ENCODE peak calls at places on chromosomes 2 and 18, in ten cellular contexts. X, G, S, J, O, H, M, K, P and E are unnamed samples.

GRCh38 chr2:198127627-198128026 is 323.2 kb downstream of the PLCL1 start:
- DNase-seq in X (peak; percentile 14), G (peak; percentile 53), S (peak; percentile 24), J (peak; percentile 31), O (no peak), H (peak; percentile 22), M (peak; percentile 56), K (peak; percentile 38), P (peak; percentile 81), E (peak; percentile 27)

GRCh38 chr2:215764441-215765048 is 248.8 kb downstream of the MREG start:
- DNase-seq in X (no peak), G (no peak), S (no peak), J (peak; percentile 81), O (no peak), H (no peak), M (no peak), K (peak; percentile 53), P (no peak), E (no peak)

GRCh38 chr18:26227051-26227672 is 917 bp downstream of the TAF4B start:
- DNase-seq in X (no peak), G (no peak), S (peak; percentile 33), J (no peak), O (peak; percentile 62), H (no peak), M (no peak), K (no peak), P (peak; percentile 25), E (no peak)

GRCh38 chr2:28633739-28634138 is 117.9 kb upstream of the PPP1CB start:
- DNase-seq in X (no peak), G (no peak), S (no peak), J (peak; percentile 88), O (no peak), H (no peak), M (no peak), K (no peak), P (peak; percentile 46), E (no peak)

GRCh38 chr2:199814845-199815211 is 36.2 kb downstream of the FTCDNL1 start:
- DNase-seq in X (no peak), G (no peak), S (no peak), J (no peak), O (no peak), H (no peak), M (no peak), K (no peak), P (no peak), E (no peak)

GRCh38 chr2:144507441-144508161 is 12.3 kb downstream of the ZEB2 start:
- DNase-seq in X (no peak), G (no peak), S (no peak), J (no peak), O (no peak), H (no peak), M (no peak), K (no peak), P (no peak), E (no peak)

GRCh38 chr18:63869851-63870250 is 17.7 kb upstream of the SERPINB2 start:
- DNase-seq in X (no peak), G (no peak), S (no peak), J (no peak), O (no peak), H (no peak), M (no peak), K (no peak), P (no peak), E (no peak)

GRCh38 chr2:28802975-28803429 is 7.6 kb upstream of the SPDYA start:
- DNase-seq in X (no peak), G (no peak), S (no peak), J (no peak), O (no peak), H (peak; percentile 44), M (no peak), K (peak; percentile 43), P (no peak), E (no peak)

GRCh38 chr2:38171208-38171858 is 95.4 kb upstream of the CYP1B1 start:
- DNase-seq in X (no peak), G (no peak), S (no peak), J (peak; percentile 59), O (no peak), H (no peak), M (no peak), K (no peak), P (no peak), E (no peak)

GRCh38 chr2:38173690-38174089 is 97.7 kb upstream of the CYP1B1 start:
- DNase-seq in X (no peak), G (no peak), S (no peak), J (no peak), O (no peak), H (no peak), M (no peak), K (no peak), P (no peak), E (no peak)

GRCh38 chr2:38174131-38174530 is 98.2 kb upstream of the CYP1B1 start:
- DNase-seq in X (no peak), G (no peak), S (no peak), J (no peak), O (no peak), H (no peak), M (no peak), K (no peak), P (no peak), E (no peak)

GRCh38 chr2:38176619-38177021 is 100.7 kb upstream of the CYP1B1 start:
- DNase-seq in X (no peak), G (no peak), S (no peak), J (peak; percentile 95), O (no peak), H (no peak), M (no peak), K (peak; percentile 78), P (no peak), E (no peak)

GRCh38 chr2:38174646-38175096 is 98.7 kb upstream of the CYP1B1 start:
- DNase-seq in X (no peak), G (no peak), S (no peak), J (peak; percentile 95), O (no peak), H (peak; percentile 87), M (no peak), K (peak; percentile 91), P (no peak), E (peak; percentile 95)
- H3K4me3 ChIP-seq in X (no peak overlapping the region), G (no peak overlapping the region), S (no peak overlapping the region), J (no peak overlapping the region), O (no peak overlapping the region), H (no peak overlapping the region), M (no peak overlapping the region), K (no peak overlapping the region), P (no peak overlapping the region), E (no peak overlapping the region)

GRCh38 chr18:2573408-2573807 is 2.1 kb downstream of the NDC80 start:
- DNase-seq in X (no peak), G (no peak), S (no peak), J (no peak), O (no peak), H (no peak), M (no peak), K (no peak), P (no peak), E (no peak)

GRCh38 chr18:2571200-2572143 is at the start of the genes METTL4 and NDC80:
- DNase-seq in X (peak; percentile 84), G (peak; percentile 94), S (peak; percentile 89), J (peak; percentile 53), O (peak; percentile 88), H (peak; percentile 40), M (peak; percentile 85), K (peak; percentile 71), P (peak; percentile 94), E (peak; percentile 65)

GRCh38 chr18:2572144-2572682 is 856 bp downstream of the NDC80 start:
- DNase-seq in X (no peak), G (peak; percentile 29), S (no peak), J (no peak), O (no peak), H (no peak), M (no peak), K (no peak), P (no peak), E (no peak)

GRCh38 chr18:2570772-2571199 is 519 bp downstream of the METTL4 start:
- DNase-seq in X (peak; percentile 63), G (peak; percentile 78), S (peak; percentile 74), J (peak; percentile 29), O (peak; percentile 82), H (no peak), M (peak; percentile 69), K (peak; percentile 32), P (peak; percentile 84), E (peak; percentile 39)

GRCh38 chr18:2572892-2573291 is 1.5 kb downstream of the NDC80 start:
- DNase-seq in X (no peak), G (no peak), S (no peak), J (no peak), O (no peak), H (no peak), M (no peak), K (no peak), P (no peak), E (no peak)
- H3K4me3 ChIP-seq in X (no peak overlapping the region), G (peak overlapping the region; percentile 84), S (no peak overlapping the region), J (peak overlapping the region; percentile 74), O (no peak overlapping the region), H (peak overlapping the region; percentile 99), M (no peak overlapping the region), K (peak overlapping the region; percentile 89), P (peak overlapping the region; percentile 84), E (peak overlapping the region; percentile 96)

GRCh38 chr18:35282353-35282752 is 7.7 kb downstream of the ZSCAN30 start:
- DNase-seq in X (no peak), G (no peak), S (no peak), J (peak; percentile 43), O (no peak), H (no peak), M (no peak), K (peak; percentile 75), P (no peak), E (no peak)

GRCh38 chr18:35289293-35290069 is 548 bp downstream of the ZSCAN30 start:
- DNase-seq in X (no peak), G (peak; percentile 1), S (peak; percentile 45), J (no peak), O (peak; percentile 72), H (no peak), M (peak; percentile 44), K (no peak), P (peak; percentile 8), E (no peak)

GRCh38 chr18:35284846-35285245 is 5.2 kb downstream of the ZSCAN30 start:
- DNase-seq in X (no peak), G (no peak), S (no peak), J (no peak), O (no peak), H (no peak), M (no peak), K (no peak), P (no peak), E (no peak)

GRCh38 chr18:35278969-35279368 is 11.1 kb downstream of the ZSCAN30 start:
- DNase-seq in X (no peak), G (no peak), S (no peak), J (no peak), O (no peak), H (no peak), M (no peak), K (no peak), P (no peak), E (no peak)

GRCh38 chr18:35283923-35284794 is 5.9 kb downstream of the ZSCAN30 start:
- DNase-seq in X (peak; percentile 29), G (peak; percentile 22), S (no peak), J (no peak), O (no peak), H (no peak), M (no peak), K (no peak), P (no peak), E (no peak)
- H3K4me3 ChIP-seq in X (no peak overlapping the region), G (no peak overlapping the region), S (no peak overlapping the region), J (no peak overlapping the region), O (no peak overlapping the region), H (no peak overlapping the region), M (no peak overlapping the region), K (no peak overlapping the region), P (no peak overlapping the region), E (no peak overlapping the region)

GRCh38 chr2:9139491-9140443 is 66.8 kb upstream of the ASAP2 start:
- DNase-seq in X (peak; percentile 76), G (peak; percentile 64), S (peak; percentile 92), J (no peak), O (peak; percentile 81), H (no peak), M (peak; percentile 74), K (no peak), P (peak; percentile 85), E (no peak)

GRCh38 chr2:9140570-9141378 is 65.8 kb upstream of the ASAP2 start:
- DNase-seq in X (no peak), G (peak; percentile 18), S (no peak), J (no peak), O (peak; percentile 22), H (no peak), M (no peak), K (peak; percentile 16), P (no peak), E (no peak)

GRCh38 chr2:9135804-9136558 is 70.6 kb upstream of the ASAP2 start:
- DNase-seq in X (no peak), G (no peak), S (no peak), J (no peak), O (peak; percentile 50), H (no peak), M (no peak), K (peak; percentile 60), P (no peak), E (no peak)

GRCh38 chr2:9138507-9139085 is 68.0 kb upstream of the ASAP2 start:
- DNase-seq in X (no peak), G (peak; percentile 48), S (peak; percentile 42), J (no peak), O (peak; percentile 53), H (no peak), M (no peak), K (no peak), P (peak; percentile 80), E (no peak)

DNA sequence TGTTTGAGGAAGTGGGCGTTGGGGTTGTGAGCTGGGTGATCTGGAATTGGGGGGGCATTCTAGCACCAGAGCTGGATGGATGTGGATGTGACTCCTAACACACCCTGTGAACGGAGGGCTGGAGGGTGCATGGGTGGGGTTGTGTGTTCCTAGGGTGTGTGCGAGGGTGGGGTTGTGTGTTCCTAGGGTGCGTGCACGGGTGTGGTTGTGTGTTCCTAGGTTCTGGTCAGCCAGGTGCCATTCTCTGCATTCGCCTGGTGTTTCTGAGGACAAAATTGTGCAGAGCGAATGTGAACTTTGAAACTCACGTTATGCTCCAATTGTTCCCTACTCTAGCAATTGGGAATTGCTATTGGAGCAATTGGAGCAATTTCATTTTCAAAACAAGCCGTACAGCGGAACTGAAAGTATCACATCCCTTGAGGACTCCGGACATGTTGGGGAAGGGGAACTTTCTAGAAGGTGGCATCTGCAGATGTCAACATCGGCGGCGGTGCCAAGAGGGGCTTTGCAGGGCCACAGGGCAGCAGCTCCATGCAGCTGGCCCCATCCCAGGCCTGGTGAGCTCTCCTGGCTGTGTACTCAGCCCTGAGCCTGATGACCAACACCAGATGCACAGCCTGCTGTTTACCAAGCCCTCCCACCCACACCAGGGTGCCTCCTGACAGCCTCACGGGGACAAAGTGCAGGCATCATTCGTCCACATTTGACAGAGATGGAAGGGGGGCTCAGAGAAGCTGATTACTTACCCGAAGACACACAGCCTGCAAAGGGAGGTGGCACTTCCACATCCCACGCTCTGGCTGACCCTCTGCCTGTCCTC is 69.4 kb upstream of the ASAP2 start:
- DNase-seq in X (no peak), G (no peak), S (peak; percentile 98), J (no peak), O (peak; percentile 60), H (no peak), M (no peak), K (no peak), P (no peak), E (no peak)
- H3K4me3 ChIP-seq in X (no peak overlapping the region), G (no peak overlapping the region), S (no peak overlapping the region), J (no peak overlapping the region), O (no peak overlapping the region), H (no peak overlapping the region), M (no peak overlapping the region), K (no peak overlapping the region), P (no peak overlapping the region), E (no peak overlapping the region)